ENCODE peak calls at places on chromosomes 4 and X, in eight cellular contexts. One of them, this sample, is unnamed. For H3K27me3 and H3K4me1, the result is how much of the 10 kb centered on the place peaks cover.

GRCh38 chr4:125750827-125751466 is 436.2 kb downstream of the FAT4 start:
- DNase-seq in sigmoid colon: no peak
- DNase-seq in tibial artery: peak
- DNase-seq in body of pancreas: no peak
- DNase-seq in neural progenitor cell: peak
- DNase-seq in GM23338: peak
- DNase-seq in SK-N-SH: peak
- DNase-seq in astrocyte: peak
- DNase-seq in this sample: no peak

GRCh38 chr4:87073570-87074470 is 139.0 kb downstream of the AFF1 start:
- DNase-seq in astrocyte: peak
- DNase-seq in SK-N-SH: peak
- DNase-seq in body of pancreas: no peak
- DNase-seq in GM23338: no peak
- DNase-seq in sigmoid colon: peak
- DNase-seq in neural progenitor cell: peak
- DNase-seq in tibial artery: no peak
- DNase-seq in this sample: peak

GRCh38 chrX:140180585-140180984 is 215.3 kb upstream of the CXorf66 start:
- DNase-seq in sigmoid colon: no peak
- DNase-seq in tibial artery: no peak
- DNase-seq in GM23338: no peak
- DNase-seq in neural progenitor cell: no peak
- DNase-seq in astrocyte: peak
- DNase-seq in body of pancreas: no peak
- DNase-seq in SK-N-SH: no peak
- DNase-seq in this sample: peak

GRCh38 chr4:104677122-104677521 is 182.4 kb upstream of the CXXC4 start:
- DNase-seq in tibial artery: no peak
- DNase-seq in body of pancreas: no peak
- DNase-seq in neural progenitor cell: peak
- DNase-seq in astrocyte: peak
- DNase-seq in SK-N-SH: no peak
- DNase-seq in sigmoid colon: no peak
- DNase-seq in GM23338: peak
- DNase-seq in this sample: peak

GRCh38 chr4:90281956-90282355 is 154.8 kb downstream of the CCSER1 start:
- DNase-seq in tibial artery: no peak
- DNase-seq in GM23338: no peak
- DNase-seq in body of pancreas: no peak
- DNase-seq in sigmoid colon: no peak
- DNase-seq in astrocyte: no peak
- DNase-seq in SK-N-SH: no peak
- DNase-seq in neural progenitor cell: no peak
- DNase-seq in this sample: no peak

GRCh38 chrX:153560000-153560399 is 38.9 kb downstream of the CCNQ start:
- DNase-seq in neural progenitor cell: no peak
- DNase-seq in astrocyte: no peak
- DNase-seq in SK-N-SH: no peak
- DNase-seq in tibial artery: no peak
- DNase-seq in body of pancreas: no peak
- DNase-seq in GM23338: no peak
- DNase-seq in sigmoid colon: no peak
- DNase-seq in this sample: no peak

GRCh38 chr4:73589887-73590801 is 30.1 kb downstream of the RASSF6 start:
- DNase-seq in astrocyte: peak
- DNase-seq in GM23338: no peak
- DNase-seq in tibial artery: no peak
- DNase-seq in body of pancreas: peak
- DNase-seq in sigmoid colon: no peak
- DNase-seq in SK-N-SH: no peak
- DNase-seq in neural progenitor cell: no peak
- DNase-seq in this sample: no peak

GRCh38 chr4:106809083-106809482 is 227.0 kb downstream of the DKK2 start:
- DNase-seq in tibial artery: no peak
- DNase-seq in astrocyte: peak
- DNase-seq in SK-N-SH: peak
- DNase-seq in body of pancreas: no peak
- DNase-seq in GM23338: peak
- DNase-seq in neural progenitor cell: peak
- DNase-seq in sigmoid colon: no peak
- DNase-seq in this sample: peak

GRCh38 chrX:74009041-74009440 is 294.9 kb upstream of the ZCCHC13 start:
- DNase-seq in neural progenitor cell: no peak
- DNase-seq in tibial artery: no peak
- DNase-seq in GM23338: no peak
- DNase-seq in body of pancreas: no peak
- DNase-seq in astrocyte: peak
- DNase-seq in SK-N-SH: no peak
- DNase-seq in sigmoid colon: no peak
- DNase-seq in this sample: no peak

GRCh38 chr4:150136481-150136880 is 58.2 kb downstream of the DCLK2 start:
- DNase-seq in body of pancreas: no peak
- DNase-seq in sigmoid colon: no peak
- DNase-seq in tibial artery: no peak
- DNase-seq in neural progenitor cell: no peak
- DNase-seq in astrocyte: peak
- DNase-seq in SK-N-SH: no peak
- DNase-seq in GM23338: no peak
- DNase-seq in this sample: no peak

GRCh38 chr4:108512615-108513505 is 107.5 kb upstream of the RPL34 start:
- DNase-seq in body of pancreas: peak
- DNase-seq in GM23338: peak
- DNase-seq in SK-N-SH: peak
- DNase-seq in tibial artery: no peak
- DNase-seq in astrocyte: peak
- DNase-seq in sigmoid colon: no peak
- DNase-seq in neural progenitor cell: peak
- DNase-seq in this sample: no peak

GRCh38 chr4:174284181-174284886 is 623 bp downstream of the CEP44 start:
- DNase-seq in astrocyte: peak
- DNase-seq in GM23338: peak
- DNase-seq in SK-N-SH: peak
- DNase-seq in tibial artery: no peak
- DNase-seq in body of pancreas: no peak
- DNase-seq in sigmoid colon: no peak
- DNase-seq in neural progenitor cell: peak
- DNase-seq in this sample: peak

GRCh38 chr4:98482847-98483806 is 175.3 kb downstream of the TSPAN5 start:
- DNase-seq in neural progenitor cell: no peak
- DNase-seq in tibial artery: no peak
- DNase-seq in sigmoid colon: no peak
- DNase-seq in body of pancreas: no peak
- DNase-seq in GM23338: no peak
- DNase-seq in SK-N-SH: no peak
- DNase-seq in astrocyte: peak
- DNase-seq in this sample: peak

GRCh38 chr4:15423285-15423711 is 4.5 kb upstream of the C1QTNF7 start:
- DNase-seq in SK-N-SH: no peak
- DNase-seq in neural progenitor cell: no peak
- DNase-seq in astrocyte: no peak
- DNase-seq in sigmoid colon: no peak
- DNase-seq in body of pancreas: no peak
- DNase-seq in GM23338: no peak
- DNase-seq in tibial artery: no peak
- DNase-seq in this sample: no peak

GRCh38 chrX:53479295-53479694 is 45.1 kb upstream of the HSD17B10 start:
- DNase-seq in body of pancreas: no peak
- DNase-seq in GM23338: peak
- DNase-seq in neural progenitor cell: peak
- DNase-seq in tibial artery: no peak
- DNase-seq in astrocyte: peak
- DNase-seq in SK-N-SH: no peak
- DNase-seq in sigmoid colon: no peak
- DNase-seq in this sample: no peak

GRCh38 chr4:38949416-38950051 is 81.9 kb downstream of the FAM114A1 start:
- DNase-seq in body of pancreas: no peak
- DNase-seq in sigmoid colon: no peak
- DNase-seq in neural progenitor cell: no peak
- DNase-seq in GM23338: no peak
- DNase-seq in astrocyte: peak
- DNase-seq in SK-N-SH: no peak
- DNase-seq in tibial artery: no peak
- DNase-seq in this sample: peak

GRCh38 chrX:153621949-153622598 is 23.1 kb upstream of the CCNQ start:
- DNase-seq in neural progenitor cell: no peak
- DNase-seq in tibial artery: no peak
- DNase-seq in body of pancreas: no peak
- DNase-seq in GM23338: no peak
- DNase-seq in sigmoid colon: no peak
- DNase-seq in SK-N-SH: no peak
- DNase-seq in astrocyte: no peak
- DNase-seq in this sample: no peak

GRCh38 chr4:37243061-37243460 is 1.5 kb upstream of the NWD2 start:
- DNase-seq in astrocyte: no peak
- DNase-seq in body of pancreas: no peak
- DNase-seq in SK-N-SH: no peak
- DNase-seq in sigmoid colon: no peak
- DNase-seq in neural progenitor cell: peak
- DNase-seq in tibial artery: no peak
- DNase-seq in GM23338: peak
- DNase-seq in this sample: no peak

GRCh38 chr4:172202480-172203076 is 389.4 kb downstream of the GALNTL6 start:
- DNase-seq in body of pancreas: no peak
- DNase-seq in SK-N-SH: peak
- DNase-seq in astrocyte: peak
- DNase-seq in neural progenitor cell: peak
- DNase-seq in sigmoid colon: no peak
- DNase-seq in tibial artery: no peak
- DNase-seq in GM23338: peak
- DNase-seq in this sample: no peak

GRCh38 chr4:15003891-15004700 is 1.8 kb downstream of the CPEB2 start:
- DNase-seq in GM23338: peak
- DNase-seq in body of pancreas: peak
- DNase-seq in astrocyte: no peak
- DNase-seq in SK-N-SH: peak
- DNase-seq in neural progenitor cell: peak
- DNase-seq in sigmoid colon: peak
- DNase-seq in tibial artery: peak
- DNase-seq in this sample: no peak

GRCh38 chr4:155543126-155543765 is 123.4 kb upstream of the GUCY1A1 start:
- DNase-seq in astrocyte: peak
- DNase-seq in sigmoid colon: no peak
- DNase-seq in SK-N-SH: no peak
- DNase-seq in body of pancreas: no peak
- DNase-seq in tibial artery: no peak
- DNase-seq in GM23338: no peak
- DNase-seq in neural progenitor cell: no peak
- DNase-seq in this sample: no peak

GRCh38 chr4:20259707-20260106 is 8.0 kb downstream of the SLIT2 start:
- DNase-seq in neural progenitor cell: no peak
- DNase-seq in sigmoid colon: no peak
- DNase-seq in body of pancreas: no peak
- DNase-seq in astrocyte: no peak
- DNase-seq in GM23338: no peak
- DNase-seq in tibial artery: no peak
- DNase-seq in SK-N-SH: no peak
- DNase-seq in this sample: no peak

GRCh38 chr4:93605163-93605562 is 223.4 kb upstream of the ATOH1 start:
- DNase-seq in astrocyte: no peak
- DNase-seq in GM23338: no peak
- DNase-seq in SK-N-SH: no peak
- DNase-seq in sigmoid colon: no peak
- DNase-seq in body of pancreas: no peak
- DNase-seq in tibial artery: no peak
- DNase-seq in neural progenitor cell: no peak
- DNase-seq in this sample: peak

GRCh38 chrX:97234471-97235097 is 350.9 kb downstream of the RPA4 start:
- DNase-seq in astrocyte: no peak
- DNase-seq in sigmoid colon: no peak
- DNase-seq in SK-N-SH: no peak
- DNase-seq in tibial artery: no peak
- DNase-seq in GM23338: no peak
- DNase-seq in neural progenitor cell: no peak
- DNase-seq in body of pancreas: no peak
- DNase-seq in this sample: no peak
- H3K27me3 ChIP-seq in astrocyte: under half
- H3K27me3 ChIP-seq in sigmoid colon: under half
- H3K27me3 ChIP-seq in SK-N-SH: under half
- H3K27me3 ChIP-seq in tibial artery: under half
- H3K27me3 ChIP-seq in GM23338: under half
- H3K27me3 ChIP-seq in neural progenitor cell: under half
- H3K27me3 ChIP-seq in body of pancreas: under half
- H3K27me3 ChIP-seq in this sample: under half

GRCh38 chrX:133054761-133055385 is 42.0 kb downstream of the USP26 start:
- DNase-seq in body of pancreas: no peak
- DNase-seq in tibial artery: no peak
- DNase-seq in GM23338: no peak
- DNase-seq in sigmoid colon: no peak
- DNase-seq in astrocyte: no peak
- DNase-seq in neural progenitor cell: no peak
- DNase-seq in SK-N-SH: no peak
- DNase-seq in this sample: no peak
- H3K4me1 ChIP-seq in body of pancreas: under half
- H3K4me1 ChIP-seq in tibial artery: under half
- H3K4me1 ChIP-seq in GM23338: under half
- H3K4me1 ChIP-seq in sigmoid colon: under half
- H3K4me1 ChIP-seq in astrocyte: under half
- H3K4me1 ChIP-seq in neural progenitor cell: under half
- H3K4me1 ChIP-seq in SK-N-SH: under half
- H3K4me1 ChIP-seq in this sample: under half

GRCh38 chrX:28124416-28124815 is 143.2 kb upstream of the DCAF8L1 start:
- DNase-seq in SK-N-SH: no peak
- DNase-seq in body of pancreas: no peak
- DNase-seq in neural progenitor cell: no peak
- DNase-seq in tibial artery: no peak
- DNase-seq in GM23338: no peak
- DNase-seq in astrocyte: no peak
- DNase-seq in sigmoid colon: no peak
- DNase-seq in this sample: no peak
- H3K27me3 ChIP-seq in SK-N-SH: under half
- H3K27me3 ChIP-seq in body of pancreas: under half
- H3K27me3 ChIP-seq in neural progenitor cell: under half
- H3K27me3 ChIP-seq in tibial artery: under half
- H3K27me3 ChIP-seq in GM23338: half or more
- H3K27me3 ChIP-seq in astrocyte: under half
- H3K27me3 ChIP-seq in sigmoid colon: under half
- H3K27me3 ChIP-seq in this sample: under half

DNA sequence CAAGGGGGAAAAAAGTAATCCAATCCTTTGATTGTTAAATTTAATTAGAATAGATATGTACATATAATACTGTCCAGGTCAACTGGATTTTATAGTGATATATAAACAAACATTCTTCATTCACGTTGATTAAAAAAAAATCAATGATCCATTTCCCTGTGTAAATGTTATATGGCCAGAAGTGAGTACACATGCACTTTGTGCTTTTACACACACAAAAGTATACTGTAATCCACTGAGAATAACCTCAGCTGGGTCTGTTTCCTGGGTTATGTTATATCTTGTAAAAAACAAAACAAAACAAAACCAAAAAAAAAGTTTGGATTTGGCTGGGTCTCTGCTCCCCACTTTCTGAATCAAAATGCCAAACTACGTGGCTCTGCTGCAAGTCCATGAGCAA is 51.7 kb downstream of the WFS1 start:
- DNase-seq in astrocyte: no peak
- DNase-seq in neural progenitor cell: no peak
- DNase-seq in sigmoid colon: no peak
- DNase-seq in GM23338: no peak
- DNase-seq in tibial artery: no peak
- DNase-seq in SK-N-SH: no peak
- DNase-seq in body of pancreas: no peak
- DNase-seq in this sample: no peak
- H3K4me1 ChIP-seq in astrocyte: under half
- H3K4me1 ChIP-seq in neural progenitor cell: under half
- H3K4me1 ChIP-seq in sigmoid colon: under half
- H3K4me1 ChIP-seq in GM23338: under half
- H3K4me1 ChIP-seq in tibial artery: under half
- H3K4me1 ChIP-seq in SK-N-SH: under half
- H3K4me1 ChIP-seq in body of pancreas: under half
- H3K4me1 ChIP-seq in this sample: under half

GRCh38 chrX:100636321-100636991 is at the start of gene TSPAN6:
- DNase-seq in neural progenitor cell: peak
- DNase-seq in SK-N-SH: peak
- DNase-seq in astrocyte: peak
- DNase-seq in body of pancreas: peak
- DNase-seq in tibial artery: peak
- DNase-seq in sigmoid colon: peak
- DNase-seq in GM23338: peak
- DNase-seq in this sample: peak
- H3K27me3 ChIP-seq in neural progenitor cell: under half
- H3K27me3 ChIP-seq in SK-N-SH: under half
- H3K27me3 ChIP-seq in astrocyte: under half
- H3K27me3 ChIP-seq in body of pancreas: under half
- H3K27me3 ChIP-seq in tibial artery: under half
- H3K27me3 ChIP-seq in sigmoid colon: under half
- H3K27me3 ChIP-seq in GM23338: under half
- H3K27me3 ChIP-seq in this sample: under half